ENCODE peak calls at places on chromosome 10, in five cellular contexts. One of them, this sample, is unnamed.

GRCh38 chr10:46787321-46787615 is 124.0 kb upstream of the PTPN20 start:
- DNase-seq in tibial artery: no peak
- DNase-seq in AG04449: no peak
- DNase-seq in cardiac muscle cell: peak; percentile 23
- DNase-seq in MM.1S: peak; percentile 38
- DNase-seq in this sample: no peak

GRCh38 chr10:95880704-95881103 is 27.1 kb upstream of the CC2D2B start:
- DNase-seq in AG04449: no peak
- DNase-seq in MM.1S: no peak
- DNase-seq in cardiac muscle cell: no peak
- DNase-seq in tibial artery: no peak
- DNase-seq in this sample: no peak

GRCh38 chr10:88668465-88668864 is 4.2 kb downstream of the LIPF start:
- DNase-seq in AG04449: no peak
- DNase-seq in tibial artery: no peak
- DNase-seq in MM.1S: peak; percentile 74
- DNase-seq in cardiac muscle cell: no peak
- DNase-seq in this sample: no peak

GRCh38 chr10:89213191-89213808 is 6.2 kb upstream of the CH25H start:
- DNase-seq in tibial artery: no peak
- DNase-seq in MM.1S: peak; percentile 32
- DNase-seq in AG04449: no peak
- DNase-seq in cardiac muscle cell: peak; percentile 59
- DNase-seq in this sample: no peak

GRCh38 chr10:1169186-1169885 is 113.2 kb downstream of the WDR37 start:
- DNase-seq in AG04449: no peak
- DNase-seq in cardiac muscle cell: no peak
- DNase-seq in tibial artery: peak; percentile 49
- DNase-seq in MM.1S: no peak
- DNase-seq in this sample: no peak

GRCh38 chr10:85250304-85250703 is 921.9 kb downstream of the CCSER2 start:
- DNase-seq in cardiac muscle cell: no peak
- DNase-seq in AG04449: no peak
- DNase-seq in tibial artery: no peak
- DNase-seq in MM.1S: no peak
- DNase-seq in this sample: no peak

GRCh38 chr10:6542999-6543430 is 37.1 kb downstream of the PRKCQ start:
- DNase-seq in tibial artery: no peak
- DNase-seq in AG04449: no peak
- DNase-seq in cardiac muscle cell: no peak
- DNase-seq in MM.1S: peak; percentile 51
- DNase-seq in this sample: no peak

GRCh38 chr10:14603539-14604102 is 171.1 kb downstream of the FAM107B start:
- DNase-seq in cardiac muscle cell: peak; percentile 54
- DNase-seq in tibial artery: no peak
- DNase-seq in AG04449: no peak
- DNase-seq in MM.1S: peak; percentile 35
- DNase-seq in this sample: no peak

GRCh38 chr10:86958109-86958830 is at the start of gene SNCG:
- DNase-seq in AG04449: no peak
- DNase-seq in cardiac muscle cell: no peak
- DNase-seq in MM.1S: no peak
- DNase-seq in tibial artery: peak; percentile 89
- DNase-seq in this sample: no peak

GRCh38 chr10:33521062-33521461 is 186.6 kb upstream of the NRP1 start:
- DNase-seq in AG04449: no peak
- DNase-seq in MM.1S: no peak
- DNase-seq in tibial artery: no peak
- DNase-seq in cardiac muscle cell: no peak
- DNase-seq in this sample: no peak

GRCh38 chr10:117365612-117366011 is 9.6 kb downstream of the PDZD8 start:
- DNase-seq in cardiac muscle cell: no peak
- DNase-seq in tibial artery: no peak
- DNase-seq in MM.1S: peak; percentile 32
- DNase-seq in AG04449: no peak
- DNase-seq in this sample: no peak

GRCh38 chr10:2589226-2589625 is 478.1 kb upstream of the PFKP start:
- DNase-seq in AG04449: no peak
- DNase-seq in MM.1S: no peak
- DNase-seq in tibial artery: no peak
- DNase-seq in cardiac muscle cell: no peak
- DNase-seq in this sample: no peak

GRCh38 chr10:27153855-27154198 is 357 bp downstream of the YME1L1 start:
- DNase-seq in MM.1S: peak; percentile 26
- DNase-seq in tibial artery: no peak
- DNase-seq in AG04449: no peak
- DNase-seq in cardiac muscle cell: peak; percentile 34
- DNase-seq in this sample: no peak

GRCh38 chr10:80458263-80458625 is 4.1 kb downstream of the TSPAN14 start:
- DNase-seq in MM.1S: no peak
- DNase-seq in tibial artery: no peak
- DNase-seq in AG04449: no peak
- DNase-seq in cardiac muscle cell: no peak
- DNase-seq in this sample: no peak

GRCh38 chr10:22379059-22379458 is 33.8 kb downstream of the SPAG6 start:
- DNase-seq in cardiac muscle cell: no peak
- DNase-seq in tibial artery: no peak
- DNase-seq in MM.1S: peak; percentile 45
- DNase-seq in AG04449: no peak
- DNase-seq in this sample: no peak

GRCh38 chr10:2925631-2926030 is 141.7 kb upstream of the PFKP start:
- DNase-seq in tibial artery: no peak
- DNase-seq in AG04449: peak; percentile 2
- DNase-seq in MM.1S: no peak
- DNase-seq in cardiac muscle cell: no peak
- DNase-seq in this sample: peak; percentile 17

GRCh38 chr10:62442894-62443674 is 68.9 kb downstream of the ZNF365 start:
- DNase-seq in MM.1S: no peak
- DNase-seq in AG04449: no peak
- DNase-seq in cardiac muscle cell: no peak
- DNase-seq in tibial artery: no peak
- DNase-seq in this sample: no peak

GRCh38 chr10:122310311-122311050 is 39.4 kb downstream of the BTBD16 start:
- DNase-seq in tibial artery: no peak
- DNase-seq in AG04449: no peak
- DNase-seq in MM.1S: no peak
- DNase-seq in cardiac muscle cell: no peak
- DNase-seq in this sample: peak; percentile 15

GRCh38 chr10:85238676-85239075 is 910.3 kb downstream of the CCSER2 start:
- DNase-seq in tibial artery: no peak
- DNase-seq in MM.1S: no peak
- DNase-seq in AG04449: no peak
- DNase-seq in cardiac muscle cell: no peak
- DNase-seq in this sample: no peak

GRCh38 chr10:71260622-71261325 is 48.4 kb downstream of the UNC5B start:
- DNase-seq in AG04449: no peak
- DNase-seq in tibial artery: no peak
- DNase-seq in MM.1S: no peak
- DNase-seq in cardiac muscle cell: peak; percentile 83
- DNase-seq in this sample: no peak

GRCh38 chr10:86371691-86372090 is 5.1 kb upstream of the GRID1 start:
- DNase-seq in tibial artery: peak; percentile 48
- DNase-seq in cardiac muscle cell: no peak
- DNase-seq in AG04449: no peak
- DNase-seq in MM.1S: no peak
- DNase-seq in this sample: no peak

GRCh38 chr10:5549462-5550249 is 24.9 kb downstream of the CALML3 start:
- DNase-seq in MM.1S: no peak
- DNase-seq in tibial artery: peak; percentile 23
- DNase-seq in cardiac muscle cell: no peak
- DNase-seq in AG04449: no peak
- DNase-seq in this sample: no peak

GRCh38 chr10:74706966-74707365 is 119.4 kb upstream of the KAT6B start:
- DNase-seq in AG04449: no peak
- DNase-seq in MM.1S: no peak
- DNase-seq in tibial artery: no peak
- DNase-seq in cardiac muscle cell: no peak
- DNase-seq in this sample: no peak

GRCh38 chr10:44998146-44998631 is 2.5 kb upstream of the ZNF22 start:
- DNase-seq in AG04449: no peak
- DNase-seq in MM.1S: no peak
- DNase-seq in tibial artery: peak; percentile 84
- DNase-seq in cardiac muscle cell: no peak
- DNase-seq in this sample: no peak

GRCh38 chr10:73159038-73159648 is 8.7 kb downstream of the ECD start:
- DNase-seq in MM.1S: peak; percentile 55
- DNase-seq in cardiac muscle cell: peak; percentile 62
- DNase-seq in tibial artery: peak; percentile 76
- DNase-seq in AG04449: no peak
- DNase-seq in this sample: peak; percentile 54

GRCh38 chr10:16856092-16856491 is 38.9 kb upstream of the RSU1 start:
- DNase-seq in cardiac muscle cell: no peak
- DNase-seq in MM.1S: no peak
- DNase-seq in AG04449: no peak
- DNase-seq in tibial artery: no peak
- DNase-seq in this sample: no peak

GRCh38 chr10:12795723-12796122 is 205.8 kb downstream of the CCDC3 start:
- DNase-seq in cardiac muscle cell: no peak
- DNase-seq in AG04449: no peak
- DNase-seq in tibial artery: peak; percentile 82
- DNase-seq in MM.1S: no peak
- DNase-seq in this sample: no peak

GRCh38 chr10:110642980-110643655 is 1.0 kb upstream of the RBM20 start:
- DNase-seq in MM.1S: no peak
- DNase-seq in tibial artery: no peak
- DNase-seq in AG04449: no peak
- DNase-seq in cardiac muscle cell: peak; percentile 84
- DNase-seq in this sample: peak; percentile 43

GRCh38 chr10:121187375-121187774 is 336.2 kb downstream of the WDR11 start:
- DNase-seq in tibial artery: no peak
- DNase-seq in cardiac muscle cell: no peak
- DNase-seq in AG04449: no peak
- DNase-seq in MM.1S: no peak
- DNase-seq in this sample: no peak

GRCh38 chr10:70558871-70559810 is 43.4 kb downstream of the PRF1 start:
- DNase-seq in MM.1S: no peak
- DNase-seq in tibial artery: peak; percentile 57
- DNase-seq in cardiac muscle cell: peak; percentile 89
- DNase-seq in AG04449: no peak
- DNase-seq in this sample: peak; percentile 50

GRCh38 chr10:100100651-100101525 is 19.2 kb upstream of the CPN1 start:
- DNase-seq in AG04449: no peak
- DNase-seq in cardiac muscle cell: no peak
- DNase-seq in tibial artery: no peak
- DNase-seq in MM.1S: no peak
- DNase-seq in this sample: no peak
- TF ChIP-seq CTCF in AG04449: no peak
- TF ChIP-seq CTCF in cardiac muscle cell: peak; percentile 18
- TF ChIP-seq CTCF in tibial artery: no peak
- TF ChIP-seq CTCF in MM.1S: no peak
- TF ChIP-seq CTCF in this sample: no peak

GRCh38 chr10:132564249-132564605 is 26.6 kb downstream of the INPP5A start:
- DNase-seq in cardiac muscle cell: no peak
- DNase-seq in AG04449: no peak
- DNase-seq in tibial artery: no peak
- DNase-seq in MM.1S: no peak
- DNase-seq in this sample: no peak
- TF ChIP-seq CTCF in cardiac muscle cell: no peak
- TF ChIP-seq CTCF in AG04449: no peak
- TF ChIP-seq CTCF in tibial artery: no peak
- TF ChIP-seq CTCF in MM.1S: no peak
- TF ChIP-seq CTCF in this sample: no peak

GRCh38 chr10:32377458-32378370 is 30.8 kb upstream of the EPC1 start:
- DNase-seq in AG04449: no peak
- DNase-seq in MM.1S: peak; percentile 41
- DNase-seq in tibial artery: no peak
- DNase-seq in cardiac muscle cell: peak; percentile 25
- DNase-seq in this sample: no peak
- TF ChIP-seq CTCF in AG04449: peak; percentile 5
- TF ChIP-seq CTCF in MM.1S: peak; percentile 55
- TF ChIP-seq CTCF in tibial artery: peak; percentile 15
- TF ChIP-seq CTCF in cardiac muscle cell: peak; percentile 46
- TF ChIP-seq CTCF in this sample: no peak

GRCh38 chr10:124827474-124827873 is 25.9 kb downstream of the ABRAXAS2 start:
- DNase-seq in tibial artery: no peak
- DNase-seq in cardiac muscle cell: no peak
- DNase-seq in MM.1S: peak; percentile 16
- DNase-seq in AG04449: no peak
- DNase-seq in this sample: no peak
- TF ChIP-seq CTCF in tibial artery: peak; percentile 45
- TF ChIP-seq CTCF in cardiac muscle cell: peak; percentile 60
- TF ChIP-seq CTCF in MM.1S: peak; percentile 57
- TF ChIP-seq CTCF in AG04449: no peak
- TF ChIP-seq CTCF in this sample: peak; percentile 94